ENCODE peak calls at places on chromosomes 13 and 19, in eight cellular contexts. J is gastrocnemius medialis, O is uterus, E is mammary epithelial cell, Z is psoas muscle, I is suprapubic skin, Y is Panc1, P is tibial nerve. S is an unnamed sample. For H3K4me1 and H3K36me3, the result is how much of the 10 kb centered on the place peaks cover.

GRCh38 chr13:27918041-27918917 is 1.5 kb upstream of the PDX1 start:
- DNase-seq in P (no peak), I (no peak), E (no peak), O (no peak), Z (no peak), Y (no peak), J (no peak), S (no peak)

GRCh38 chr13:80881495-80882482 is 540.9 kb upstream of the SPRY2 start:
- DNase-seq in P (no peak), I (no peak), Y (no peak), Z (no peak), E (peak), J (no peak), O (no peak), S (no peak)

GRCh38 chr19:5914946-5915781 is 1.1 kb downstream of the CAPS start:
- DNase-seq in J (no peak), Z (no peak), Y (no peak), P (no peak), O (no peak), I (no peak), E (no peak), S (no peak)

GRCh38 chr19:8357007-8357521 is 6.9 kb upstream of the ANGPTL4 start:
- DNase-seq in O (no peak), I (no peak), Z (no peak), E (no peak), J (no peak), Y (no peak), P (no peak), S (no peak)

GRCh38 chr13:110874508-110874960 is 40.3 kb downstream of the ANKRD10 start:
- DNase-seq in P (peak), I (peak), Y (no peak), Z (peak), O (peak), J (peak), E (peak), S (peak)

GRCh38 chr13:105311094-105311493 is 1224.4 kb downstream of the EFNB2 start:
- DNase-seq in P (no peak), J (no peak), Y (no peak), Z (no peak), O (no peak), E (no peak), I (no peak), S (no peak)

GRCh38 chr19:34851277-34851804 is 75.4 kb upstream of the ZNF30 start:
- DNase-seq in Y (no peak), Z (no peak), E (peak), I (no peak), O (no peak), P (no peak), J (no peak), S (no peak)

GRCh38 chr19:52635786-52636570 is 2.2 kb downstream of the ZNF83 start:
- DNase-seq in Z (no peak), P (no peak), O (no peak), Y (no peak), E (no peak), I (no peak), J (no peak), S (peak)

GRCh38 chr19:35142531-35143230 is 374 bp upstream of the FXYD7 start:
- DNase-seq in P (no peak), Z (no peak), E (no peak), Y (no peak), J (no peak), I (no peak), O (no peak), S (peak)

GRCh38 chr13:80783926-80784325 is 443.0 kb upstream of the SPRY2 start:
- DNase-seq in O (no peak), J (no peak), Z (no peak), Y (no peak), P (no peak), E (no peak), I (no peak), S (no peak)

GRCh38 chr19:54266133-54266532 is 9.1 kb upstream of the LILRB5 start:
- DNase-seq in E (peak), P (peak), O (peak), I (peak), J (no peak), Z (peak), Y (peak), S (peak)

GRCh38 chr13:103187621-103188020 is 121.4 kb upstream of the SLC10A2 start:
- DNase-seq in Z (no peak), E (no peak), I (no peak), Y (no peak), J (no peak), O (no peak), P (no peak), S (no peak)

GRCh38 chr19:51525731-51526130 is 5.7 kb downstream of the SIGLEC6 start:
- DNase-seq in P (no peak), Z (no peak), E (no peak), O (no peak), I (no peak), J (no peak), Y (no peak), S (no peak)

GRCh38 chr19:17107546-17108452 is 32.2 kb downstream of the MYO9B start:
- DNase-seq in Z (peak), J (peak), E (peak), Y (peak), P (peak), I (peak), O (peak), S (peak)

GRCh38 chr19:12139885-12140544 is at the start of gene ZNF20:
- DNase-seq in O (peak), E (peak), Y (no peak), Z (peak), P (peak), J (peak), I (peak), S (peak)

GRCh38 chr13:26376430-26376829 is 122.5 kb downstream of the CDK8 start:
- DNase-seq in Z (no peak), Y (no peak), P (no peak), J (no peak), I (no peak), E (no peak), O (no peak), S (no peak)

GRCh38 chr13:59776924-59777690 is 386.6 kb downstream of the DIAPH3 start:
- DNase-seq in Z (no peak), P (no peak), Y (peak), I (no peak), E (peak), O (no peak), J (no peak), S (peak)

GRCh38 chr19:4361152-4362037 is 18.0 kb downstream of the MPND start:
- DNase-seq in Z (no peak), I (no peak), J (no peak), P (no peak), O (no peak), Y (no peak), E (no peak), S (no peak)

GRCh38 chr19:49684251-49684982 is 5.0 kb upstream of the ADM5 start:
- DNase-seq in J (no peak), Y (no peak), P (no peak), I (peak), E (no peak), O (no peak), Z (no peak), S (peak)

GRCh38 chr19:45476349-45476717 is 8.5 kb downstream of the FOSB start:
- DNase-seq in P (no peak), E (no peak), Y (no peak), I (no peak), J (no peak), Z (no peak), O (no peak), S (no peak)

GRCh38 chr19:3034194-3034844 is 5.2 kb upstream of the TLE2 start:
- DNase-seq in P (no peak), Z (no peak), J (no peak), Y (no peak), O (no peak), E (no peak), I (no peak), S (no peak)

GRCh38 chr19:35266149-35266903 is 2.4 kb upstream of the USF2 start:
- DNase-seq in E (no peak), I (no peak), O (peak), Z (no peak), Y (no peak), P (no peak), J (no peak), S (no peak)

GRCh38 chr19:14073925-14074838 is 1.6 kb downstream of the MISP3 start:
- DNase-seq in Y (no peak), I (no peak), J (no peak), O (peak), E (peak), P (peak), Z (no peak), S (peak)

GRCh38 chr13:80235559-80236296 is 105.2 kb downstream of the SPRY2 start:
- DNase-seq in E (peak), O (no peak), J (no peak), Y (peak), Z (no peak), P (no peak), I (no peak), S (no peak)

GRCh38 chr13:67726979-67727378 is 496.8 kb upstream of the PCDH9 start:
- DNase-seq in Y (no peak), E (no peak), P (no peak), J (no peak), I (no peak), O (no peak), Z (no peak), S (no peak)

GRCh38 chr13:47964863-47965262 is 36.2 kb downstream of the SUCLA2 start:
- DNase-seq in O (no peak), P (no peak), I (no peak), E (no peak), J (no peak), Z (no peak), Y (no peak), S (no peak)

GRCh38 chr13:33634526-33635111 is 183.3 kb upstream of the RFC3 start:
- DNase-seq in I (no peak), J (no peak), O (no peak), Z (no peak), P (no peak), E (peak), Y (no peak), S (peak)

GRCh38 chr19:45455707-45456499 is 11.9 kb upstream of the FOSB start:
- DNase-seq in I (peak), P (peak), O (peak), E (peak), Y (peak), Z (peak), J (peak), S (peak)

GRCh38 chr13:90683711-90684131 is 663.8 kb upstream of the MIR17HG start:
- DNase-seq in J (no peak), E (no peak), I (no peak), P (no peak), Y (no peak), O (no peak), Z (no peak), S (no peak)

GRCh38 chr19:1858412-1859081 is 4.8 kb downstream of the KLF16 start:
- DNase-seq in O (no peak), E (no peak), Z (no peak), I (no peak), Y (no peak), P (no peak), J (no peak), S (no peak)
- H3K4me1 ChIP-seq in O (under half), E (half or more), Z (under half), I (half or more), Y (under half), P (half or more), J (under half), S (under half)

GRCh38 chr13:20024706-20025105 is 66.2 kb downstream of the ZMYM2 start:
- DNase-seq in E (no peak), P (no peak), Y (no peak), Z (no peak), I (no peak), J (no peak), O (no peak), S (no peak)

GRCh38 chr13:20033486-20033885 is 75.0 kb downstream of the ZMYM2 start:
- DNase-seq in Y (no peak), J (no peak), O (no peak), Z (no peak), I (no peak), E (peak), P (no peak), S (no peak)

GRCh38 chr13:20028953-20029352 is 70.4 kb downstream of the ZMYM2 start:
- DNase-seq in I (no peak), J (no peak), Z (no peak), O (no peak), P (no peak), E (no peak), Y (no peak), S (no peak)
- H3K36me3 ChIP-seq in I (under half), J (under half), Z (half or more), O (under half), P (under half), E (under half), Y (under half), S (half or more)

DNA sequence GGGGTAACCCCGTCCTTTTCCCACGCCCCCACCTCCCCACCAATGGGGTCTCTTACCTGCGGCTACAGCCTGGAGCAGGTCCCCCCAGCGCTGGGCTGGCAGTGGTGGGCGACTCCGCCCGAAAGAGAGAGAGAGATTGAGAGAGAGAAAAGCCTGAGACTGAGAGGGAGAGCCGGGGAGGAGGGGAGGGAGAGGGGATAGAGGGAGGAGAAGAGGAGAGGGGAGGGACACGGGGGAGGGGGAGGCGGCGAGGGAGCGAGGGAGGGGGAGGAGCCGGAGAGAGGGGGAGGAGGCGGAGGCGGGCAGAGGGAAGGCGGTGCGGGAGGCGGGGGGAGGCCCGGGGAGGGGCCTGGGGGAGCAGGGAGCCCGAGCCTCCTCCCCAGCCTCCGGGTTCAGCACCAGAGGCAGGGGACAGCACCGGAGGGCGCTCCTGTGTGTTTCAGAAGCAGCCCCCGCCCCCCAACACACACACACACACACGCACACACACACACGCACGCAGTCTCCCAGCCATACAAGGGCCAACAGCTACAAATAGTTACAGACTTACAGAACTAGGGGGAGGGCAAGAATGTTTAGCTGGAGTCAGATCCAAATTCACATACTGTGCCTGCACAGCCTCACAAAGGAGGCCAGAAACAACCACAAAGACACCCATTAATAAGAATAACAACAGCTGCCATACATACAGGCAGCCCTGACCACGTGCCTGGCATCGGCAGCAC is at the start of gene SLC8A2:
- DNase-seq in J (no peak), Z (peak), E (peak), Y (no peak), I (no peak), P (no peak), O (peak), S (peak)
- H3K4me3 ChIP-seq in J (no peak), Z (peak), E (no peak), Y (peak), I (peak), P (no peak), O (peak), S (no peak)

DNA sequence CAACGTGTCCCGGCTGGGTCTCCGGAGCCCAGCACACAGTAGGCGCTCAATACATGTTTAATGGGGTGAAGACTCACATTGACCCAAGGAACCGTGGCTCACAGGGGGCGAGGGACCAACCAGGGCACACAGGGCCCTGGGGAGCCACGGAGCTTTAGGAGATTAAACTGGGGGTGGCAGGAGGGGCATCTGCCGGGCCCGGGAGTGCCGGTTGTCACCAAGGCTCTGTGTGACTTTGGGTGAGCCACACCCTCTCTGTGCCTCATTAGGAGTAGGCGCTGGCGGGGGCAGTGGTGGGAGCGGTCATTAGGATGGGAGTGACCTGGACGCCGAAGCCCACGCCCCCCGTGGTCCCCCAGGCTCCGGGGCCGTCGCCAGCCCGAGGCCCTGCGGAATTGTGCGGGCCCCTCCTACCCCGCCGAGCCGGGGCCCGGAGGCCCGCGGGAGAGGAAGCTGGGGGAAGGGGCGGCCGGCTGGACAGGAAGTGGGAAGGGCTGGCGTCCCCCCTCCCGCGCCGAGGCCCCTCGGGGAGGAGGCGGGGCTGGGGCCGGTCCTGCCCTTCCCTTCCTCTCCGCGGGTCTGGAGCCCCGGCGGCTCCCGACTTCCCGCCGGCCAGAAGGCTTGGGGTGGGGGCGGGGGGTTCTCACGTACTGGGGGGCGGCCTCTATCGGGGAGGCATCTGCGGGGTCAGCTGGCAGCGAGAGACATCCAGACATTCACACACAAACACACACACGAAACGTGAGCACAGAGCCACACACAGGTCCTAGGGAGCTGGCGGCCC is 1.8 kb upstream of the SSBP4 start:
- DNase-seq in O (peak), E (no peak), I (peak), Y (no peak), Z (peak), P (no peak), J (peak), S (peak)
- H3K4me1 ChIP-seq in O (under half), E (under half), I (half or more), Y (under half), Z (under half), P (half or more), J (half or more), S (under half)

DNA sequence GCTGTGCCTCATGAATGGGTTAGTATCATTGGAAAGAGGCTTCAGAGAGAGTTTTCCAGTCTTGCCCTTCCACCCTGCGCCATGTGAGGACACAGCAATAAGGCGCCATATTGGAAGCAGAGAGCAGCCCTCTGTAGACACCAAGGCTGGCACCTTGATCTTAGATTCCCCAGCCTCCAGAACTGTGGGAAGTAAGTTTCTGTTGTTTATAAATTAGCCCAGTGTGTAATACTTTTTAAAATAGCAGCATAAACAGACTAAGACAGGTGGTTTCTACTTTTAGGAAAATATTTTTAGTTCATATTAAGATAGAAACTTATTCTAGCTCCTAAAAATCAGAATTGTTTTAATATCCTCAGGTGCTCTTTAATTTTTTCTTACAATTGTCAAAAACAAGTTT is 117.9 kb downstream of the TM9SF2 start:
- DNase-seq in Y (no peak), Z (no peak), E (no peak), O (no peak), J (no peak), I (no peak), P (no peak), S (no peak)
- H3K36me3 ChIP-seq in Y (under half), Z (under half), E (under half), O (under half), J (under half), I (under half), P (under half), S (under half)